ENCODE peak calls at places on chromosomes 6 and 20, in nine cellular contexts. X is stimulated activated CD8-positive, alpha-beta memory T cell treated with anti-CD3 and anti-CD28 coated beads, Interleukin-2, amount 100 ng/mL, for 48 hours; N is Calu3; Y is C1 segment of cervical spinal cord; O is activated gamma-delta T cell; W is NCI-H226; A is activated naive CD8-positive, alpha-beta T cell treated with anti-CD3 and anti-CD28 coated beads, Interleukin-2, amount 50 U/mL, for 24 hours; U is BJ; J is fibroblast of pulmonary artery. H is an unnamed sample.

GRCh38 chr6:116542426-116542825 is 3.1 kb downstream of the TRAPPC3L start:
- DNase-seq in N (no peak), Y (no peak), U (no peak), W (no peak), J (no peak), O (no peak), X (no peak), A (no peak), H (no peak)

GRCh38 chr20:33377366-33377765 is 24.0 kb downstream of the CDK5RAP1 start:
- DNase-seq in J (no peak), N (no peak), Y (no peak), O (no peak), U (no peak), A (no peak), W (no peak), X (no peak), H (no peak)

GRCh38 chr6:87391334-87391733 is 16.4 kb upstream of the CFAP206 start:
- DNase-seq in N (peak; percentile 22), X (no peak), O (no peak), A (no peak), W (no peak), J (peak; percentile 48), U (no peak), Y (no peak), H (peak; percentile 63)

GRCh38 chr20:50777373-50777772 is 17.5 kb upstream of the BCAS4 start:
- DNase-seq in J (no peak), A (no peak), U (no peak), Y (no peak), X (no peak), W (no peak), N (no peak), O (no peak), H (no peak)

GRCh38 chr20:50323209-50323608 is 132.6 kb downstream of the CEBPB start:
- DNase-seq in W (peak; percentile 41), X (no peak), U (no peak), A (no peak), N (no peak), J (no peak), O (no peak), Y (no peak), H (no peak)

GRCh38 chr6:123636771-123637170 is at the start of gene TRDN:
- DNase-seq in U (no peak), X (no peak), J (no peak), W (no peak), N (no peak), Y (no peak), O (no peak), A (no peak), H (no peak)

GRCh38 chr20:56636701-56637100 is 7.6 kb downstream of the TFAP2C start:
- DNase-seq in X (no peak), Y (no peak), W (peak; percentile 55), J (no peak), U (peak; percentile 94), A (no peak), N (no peak), O (no peak), H (no peak)

GRCh38 chr6:7324520-7324919 is 11.5 kb upstream of the SSR1 start:
- DNase-seq in J (no peak), U (no peak), O (no peak), W (no peak), Y (no peak), A (no peak), X (no peak), N (no peak), H (no peak)

GRCh38 chr20:2798814-2799213 is 1.6 kb downstream of the CPXM1 start:
- DNase-seq in Y (no peak), J (no peak), W (no peak), O (no peak), A (no peak), X (no peak), U (no peak), N (no peak), H (peak; percentile 21)

GRCh38 chr20:25706793-25707192 is 10.1 kb upstream of the ZNF337 start:
- DNase-seq in O (no peak), W (peak; percentile 7), A (peak; percentile 46), J (no peak), Y (no peak), N (peak; percentile 1), X (no peak), U (no peak), H (no peak)

GRCh38 chr20:34150616-34151015 is 38.6 kb upstream of the EIF2S2 start:
- DNase-seq in A (no peak), N (no peak), U (no peak), O (no peak), X (no peak), Y (no peak), J (no peak), W (no peak), H (no peak)

GRCh38 chr6:39951716-39952115 is 17.5 kb upstream of the MOCS1 start:
- DNase-seq in W (no peak), J (peak; percentile 13), O (no peak), N (no peak), U (no peak), A (no peak), Y (no peak), X (no peak), H (no peak)

GRCh38 chr6:12200025-12200424 is 90.1 kb upstream of the EDN1 start:
- DNase-seq in O (no peak), N (no peak), Y (no peak), X (no peak), J (no peak), W (no peak), A (no peak), U (no peak), H (no peak)

GRCh38 chr20:58127731-58128130 is 100.7 kb downstream of the ANKRD60 start:
- DNase-seq in A (peak; percentile 20), Y (no peak), J (peak; percentile 79), U (peak; percentile 40), N (peak; percentile 95), W (peak; percentile 78), O (no peak), X (peak; percentile 1), H (no peak)

GRCh38 chr6:154111025-154111424 is 72.0 kb downstream of the OPRM1 start:
- DNase-seq in N (no peak), O (no peak), X (no peak), U (no peak), W (no peak), Y (no peak), J (no peak), A (no peak), H (no peak)

GRCh38 chr6:42914546-42914945 is 1.3 kb upstream of the PTCRA start:
- DNase-seq in N (no peak), X (no peak), U (no peak), Y (no peak), W (no peak), O (no peak), A (no peak), J (no peak), H (no peak)

GRCh38 chr6:109389650-109390274 is 7.5 kb upstream of the CD164 start:
- DNase-seq in N (no peak), O (no peak), W (no peak), Y (peak; percentile 5), J (peak; percentile 47), X (no peak), A (no peak), U (no peak), H (no peak)

H was measured in HuH-7.